ENCODE peak calls at places on chromosomes 7 and 10, in nine cellular contexts. O is HepG2, V is mammary epithelial cell, Y is dorsolateral prefrontal cortex, F is neural progenitor cell, D is body of pancreas, G is astrocyte of the cerebellum, B is adrenal gland, J is SJSA1. U is an unnamed sample.

GRCh38 chr7:126501617-126502016 is 751.1 kb downstream of the GRM8 start:
- DNase-seq in G (no peak), V (peak; percentile 5), D (no peak), J (no peak), F (no peak), B (no peak), O (no peak), Y (no peak), U (no peak)

GRCh38 chr7:56256108-56256507 is 139.9 kb upstream of the NUPR2 start:
- DNase-seq in D (no peak), Y (no peak), V (no peak), G (no peak), B (no peak), F (no peak), O (no peak), J (no peak), U (no peak)

GRCh38 chr7:46319841-46320240 is 398.8 kb upstream of the IGFBP3 start:
- DNase-seq in B (no peak), V (peak; percentile 28), O (no peak), Y (no peak), F (no peak), D (no peak), G (no peak), J (no peak), U (no peak)

GRCh38 chr10:86389441-86390193 is 23.0 kb upstream of the GRID1 start:
- DNase-seq in V (no peak), F (peak; percentile 90), G (no peak), B (peak; percentile 56), Y (no peak), D (peak; percentile 73), J (no peak), O (no peak), U (no peak)

GRCh38 chr7:151035024-151035717 is 6.9 kb downstream of the ABCB8 start:
- DNase-seq in Y (no peak), B (no peak), F (no peak), D (no peak), V (no peak), J (no peak), G (no peak), O (no peak), U (no peak)

GRCh38 chr10:28631896-28632596 is 45.3 kb upstream of the BAMBI start:
- DNase-seq in B (no peak), F (no peak), D (no peak), Y (no peak), J (peak; percentile 18), V (peak; percentile 17), G (no peak), O (peak; percentile 13), U (no peak)

GRCh38 chr7:156423876-156424275 is 216.7 kb upstream of the RNF32 start:
- DNase-seq in J (no peak), O (no peak), D (no peak), Y (no peak), B (peak; percentile 4), G (peak; percentile 11), F (no peak), V (no peak), U (no peak)

GRCh38 chr10:90378524-90379076 is 479.2 kb downstream of the HTR7 start:
- DNase-seq in J (no peak), O (no peak), D (no peak), G (no peak), B (no peak), F (no peak), V (no peak), Y (no peak), U (no peak)

GRCh38 chr10:77252380-77252779 is 385.2 kb downstream of the KCNMA1 start:
- DNase-seq in O (no peak), Y (no peak), V (no peak), B (no peak), F (no peak), J (no peak), D (no peak), G (no peak), U (no peak)

GRCh38 chr7:140564643-140565042 is 76.0 kb downstream of the DENND2A start:
- DNase-seq in G (no peak), B (no peak), V (peak; percentile 62), O (no peak), J (no peak), Y (no peak), D (no peak), F (peak; percentile 27), U (peak; percentile 79)

GRCh38 chr10:119208553-119208940 is 1.2 kb downstream of the GRK5 start:
- DNase-seq in Y (no peak), D (no peak), J (peak; percentile 51), F (no peak), B (no peak), G (no peak), O (no peak), V (no peak), U (no peak)

GRCh38 chr10:119207367-119207668 is at the start of gene GRK5:
- DNase-seq in O (peak; percentile 90), G (peak; percentile 89), Y (peak; percentile 94), B (peak; percentile 96), D (peak; percentile 94), F (peak; percentile 99), J (peak; percentile 93), V (peak; percentile 95), U (peak; percentile 96)

GRCh38 chr10:119207713-119208552 is 562 bp downstream of the GRK5 start:
- DNase-seq in G (no peak), F (peak; percentile 56), Y (peak; percentile 52), J (peak; percentile 73), V (peak; percentile 59), B (peak; percentile 63), D (peak; percentile 24), O (peak; percentile 65), U (peak; percentile 50)

GRCh38 chr10:119205926-119206602 is 1.3 kb upstream of the GRK5 start:
- DNase-seq in Y (peak; percentile 53), O (peak; percentile 83), G (no peak), V (peak; percentile 30), J (no peak), B (peak; percentile 68), D (peak; percentile 66), F (peak; percentile 55), U (peak; percentile 20)

GRCh38 chr10:119206603-119207366 is 586 bp upstream of the GRK5 start:
- DNase-seq in V (peak; percentile 42), J (peak; percentile 85), B (peak; percentile 75), D (peak; percentile 65), G (no peak), O (no peak), Y (peak; percentile 57), F (peak; percentile 91), U (peak; percentile 84)
- H3K4me3 ChIP-seq in V (peak overlapping the region; percentile 61), J (peak overlapping the region; percentile 97), B (peak overlapping the region; percentile 42), D (peak overlapping the region; percentile 27), G (peak overlapping the region; percentile 67), O (peak overlapping the region; percentile 97), Y (peak overlapping the region; percentile 76), F (peak overlapping the region; percentile 74), U (peak overlapping the region; percentile 51)

GRCh38 chr7:129591868-129592267 is 19.7 kb upstream of the NRF1 start:
- DNase-seq in G (no peak), F (no peak), Y (no peak), D (no peak), V (no peak), O (no peak), B (no peak), J (no peak), U (no peak)
- H3K4me3 ChIP-seq in G (no peak overlapping the region), F (no peak overlapping the region), Y (no peak overlapping the region), D (no peak overlapping the region), V (no peak overlapping the region), O (no peak overlapping the region), B (no peak overlapping the region), J (no peak overlapping the region), U (no peak overlapping the region)

DNA sequence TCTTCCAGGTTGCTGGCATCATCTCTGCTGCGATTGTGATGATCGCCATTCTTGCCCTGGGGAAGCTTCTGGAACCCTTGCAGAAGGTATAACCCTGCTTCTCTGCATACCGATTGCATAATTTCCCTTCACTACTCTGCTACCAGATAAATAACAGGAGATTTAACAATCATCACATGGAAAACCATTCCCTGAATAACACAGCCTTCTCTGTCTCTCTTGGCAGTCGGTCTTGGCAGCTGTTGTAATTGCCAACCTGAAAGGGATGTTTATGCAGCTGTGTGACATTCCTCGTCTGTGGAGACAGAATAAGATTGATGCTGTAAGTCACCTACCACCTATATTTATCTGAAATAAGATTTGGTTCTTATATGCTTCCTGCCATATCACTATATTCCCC is 33.8 kb downstream of the SLC26A4 start:
- DNase-seq in J (no peak), O (no peak), Y (no peak), G (no peak), V (peak; percentile 13), B (no peak), F (no peak), D (no peak), U (no peak)
- H3K4me3 ChIP-seq in J (no peak overlapping the region), O (no peak overlapping the region), Y (peak overlapping the region; percentile 34), G (no peak overlapping the region), V (no peak overlapping the region), B (no peak overlapping the region), F (no peak overlapping the region), D (no peak overlapping the region), U (no peak overlapping the region)

GRCh38 chr10:69321037-69321715 is 42.9 kb downstream of the HK1 start:
- DNase-seq in J (no peak), D (no peak), B (no peak), G (no peak), Y (no peak), O (no peak), V (no peak), F (no peak), U (no peak)

GRCh38 chr10:69318997-69319727 is 40.9 kb downstream of the HK1 start:
- DNase-seq in Y (no peak), B (peak; percentile 89), G (no peak), J (peak; percentile 67), O (no peak), D (peak; percentile 74), V (peak; percentile 44), F (peak; percentile 66), U (peak; percentile 46)

GRCh38 chr10:69318087-69318996 is 40.0 kb downstream of the HK1 start:
- DNase-seq in V (peak; percentile 88), J (peak; percentile 91), B (peak; percentile 89), Y (peak; percentile 80), F (peak; percentile 96), O (no peak), G (no peak), D (peak; percentile 89), U (peak; percentile 94)

GRCh38 chr10:69320521-69320920 is 42.2 kb downstream of the HK1 start:
- DNase-seq in F (no peak), B (no peak), O (no peak), V (no peak), D (no peak), J (no peak), G (no peak), Y (no peak), U (no peak)

DNA sequence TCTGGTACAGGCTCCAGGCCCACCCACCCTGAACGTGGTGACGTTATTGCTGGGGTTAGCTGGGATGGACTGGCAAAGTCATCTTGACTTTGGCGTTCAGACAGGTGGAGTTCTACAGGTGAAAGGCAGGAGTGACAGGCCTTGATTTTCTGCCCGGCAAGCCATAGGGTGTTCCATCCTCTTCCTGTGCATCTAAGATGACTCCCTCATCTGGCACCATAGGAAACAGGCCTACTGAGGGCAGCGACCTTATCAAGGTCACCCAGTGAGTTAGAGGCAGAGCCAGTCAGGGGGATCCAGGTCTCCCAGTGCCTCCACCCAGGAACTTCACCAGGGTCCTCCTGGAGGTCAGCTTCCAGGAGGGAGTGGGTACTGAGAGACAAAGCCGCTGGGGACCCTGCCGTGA is 41.6 kb downstream of the HK1 start:
- DNase-seq in B (no peak), Y (no peak), D (no peak), J (no peak), O (no peak), G (no peak), V (no peak), F (no peak), U (no peak)
- H3K4me3 ChIP-seq in B (no peak overlapping the region), Y (peak overlapping the region; percentile 98), D (no peak overlapping the region), J (peak overlapping the region; percentile 94), O (no peak overlapping the region), G (peak overlapping the region; percentile 99), V (peak overlapping the region; percentile 96), F (peak overlapping the region; percentile 93), U (peak overlapping the region; percentile 97)